ENCODE peak calls at places on chromosomes 1 and 21, in four cellular contexts. B is body of pancreas, A is lower leg skin, O is fibroblast of pulmonary artery. N is an unnamed sample.

GRCh38 chr1:172905452-172905851 is 145.3 kb downstream of the TNFSF18 start:
- DNase-seq in B (no peak), A (no peak), O (no peak), N (no peak)

GRCh38 chr1:235942625-235942934 is 75.9 kb upstream of the LYST start:
- DNase-seq in B (no peak), A (no peak), O (no peak), N (no peak)

GRCh38 chr1:64479874-64480273 is 9.9 kb downstream of the CACHD1 start:
- DNase-seq in B (no peak), A (no peak), O (no peak), N (no peak)

GRCh38 chr21:42905195-42905594 is 12.1 kb downstream of the NDUFV3 start:
- DNase-seq in B (no peak), A (no peak), O (no peak), N (no peak)

GRCh38 chr1:181504294-181505115 is 21.2 kb downstream of the CACNA1E start:
- DNase-seq in B (no peak), A (no peak), O (peak), N (no peak)

GRCh38 chr1:72636636-72637035 is 354.3 kb upstream of the NEGR1 start:
- DNase-seq in B (no peak), A (no peak), O (peak), N (peak)

GRCh38 chr1:5390497-5390896 is 601.7 kb downstream of the NPHP4 start:
- DNase-seq in B (no peak), A (no peak), O (no peak), N (no peak)

GRCh38 chr1:150813028-150813707 is 5.1 kb upstream of the CTSK start:
- DNase-seq in B (peak), A (peak), O (peak), N (peak)

GRCh38 chr1:8318436-8318835 is 522 bp downstream of the SLC45A1 start:
- DNase-seq in B (no peak), A (no peak), O (no peak), N (no peak)

GRCh38 chr21:42991992-42992740 is 17.8 kb downstream of the PKNOX1 start:
- DNase-seq in B (peak), A (peak), O (peak), N (no peak)

GRCh38 chr1:218665216-218665615 is 320.1 kb downstream of the TGFB2 start:
- DNase-seq in B (peak), A (peak), O (peak), N (no peak)

GRCh38 chr1:24289937-24290595 is 29.1 kb upstream of the GRHL3 start:
- DNase-seq in B (peak), A (peak), O (peak), N (peak)

GRCh38 chr1:173042806-173043205 is 7.9 kb downstream of the TNFSF18 start:
- DNase-seq in B (no peak), A (no peak), O (peak), N (no peak)

GRCh38 chr1:156392427-156392826 is 23.4 kb downstream of the RHBG start:
- DNase-seq in B (no peak), A (no peak), O (no peak), N (no peak)

GRCh38 chr1:2777428-2778219 is 23.9 kb downstream of the TTC34 start:
- DNase-seq in B (no peak), A (peak), O (no peak), N (no peak)

GRCh38 chr1:47919113-47919833 is 77.9 kb downstream of the TRABD2B start:
- DNase-seq in B (no peak), A (no peak), O (no peak), N (no peak)

GRCh38 chr1:1623181-1623630 is 7.9 kb downstream of the MIB2 start:
- DNase-seq in B (no peak), A (no peak), O (no peak), N (no peak)

GRCh38 chr1:46517010-46517600 is 27.5 kb downstream of the DMBX1 start:
- DNase-seq in B (peak), A (peak), O (no peak), N (peak)

GRCh38 chr1:31007462-31007991 is 58.0 kb downstream of the PUM1 start:
- DNase-seq in B (no peak), A (no peak), O (peak), N (no peak)

GRCh38 chr1:18716112-18716784 is 85.6 kb downstream of the PAX7 start:
- DNase-seq in B (no peak), A (no peak), O (no peak), N (no peak)

GRCh38 chr1:10105484-10105883 is 72.7 kb downstream of the UBE4B start:
- DNase-seq in B (no peak), A (no peak), O (peak), N (no peak)

GRCh38 chr1:21814241-21814918 is 2.3 kb downstream of the LDLRAD2 start:
- DNase-seq in B (no peak), A (no peak), O (no peak), N (no peak)

GRCh38 chr1:2650967-2651645 is 18.3 kb upstream of the MMEL1 start:
- DNase-seq in B (peak), A (peak), O (no peak), N (no peak)

GRCh38 chr1:27499142-27499541 is 9.2 kb upstream of the WASF2 start:
- DNase-seq in B (no peak), A (no peak), O (no peak), N (no peak)

GRCh38 chr1:35605882-35606182 is 32.7 kb downstream of the TFAP2E start:
- DNase-seq in B (no peak), A (no peak), O (peak), N (no peak)

GRCh38 chr1:244104309-244105060 is 53.4 kb downstream of the ZBTB18 start:
- DNase-seq in B (no peak), A (no peak), O (peak), N (no peak)

GRCh38 chr1:29052951-29053350 is 70.8 kb downstream of the TMEM200B start:
- DNase-seq in B (no peak), A (no peak), O (no peak), N (no peak)

GRCh38 chr1:29057700-29058099 is 66.0 kb downstream of the TMEM200B start:
- DNase-seq in B (no peak), A (no peak), O (no peak), N (no peak)

GRCh38 chr1:29056256-29056655 is 67.4 kb downstream of the TMEM200B start:
- DNase-seq in B (no peak), A (no peak), O (no peak), N (no peak)

GRCh38 chr1:29052100-29052499 is 71.6 kb downstream of the TMEM200B start:
- DNase-seq in B (no peak), A (no peak), O (no peak), N (no peak)

DNA sequence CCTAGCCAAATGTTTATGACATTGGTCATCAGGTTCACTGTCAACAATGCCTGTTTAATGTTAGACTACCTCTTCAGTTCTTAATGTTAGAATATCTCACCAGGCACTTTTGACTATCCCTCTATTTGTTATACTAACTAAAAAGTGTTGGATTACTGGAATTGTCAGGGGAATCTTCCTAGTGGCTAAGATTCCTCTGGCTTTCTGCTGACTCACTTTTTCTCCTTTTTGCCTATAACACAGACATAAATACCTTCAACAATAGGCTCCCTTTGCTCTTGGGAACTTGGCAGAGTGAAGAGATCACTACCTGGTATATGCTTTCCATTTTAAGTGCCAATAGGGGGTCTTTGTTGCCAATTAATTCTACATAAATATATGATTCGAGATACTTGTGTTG is 68.5 kb downstream of the TMEM200B start:
- DNase-seq in B (no peak), A (no peak), O (no peak), N (no peak)
- H3K4me3 ChIP-seq in B (no peak), A (no peak), O (no peak), N (no peak)

GRCh38 chr21:27581168-27581567 is 614.3 kb upstream of the ADAMTS5 start:
- DNase-seq in B (no peak), A (no peak), O (no peak), N (no peak)
- TF ChIP-seq CTCF in B (no peak), A (no peak), O (no peak), N (no peak)

DNA sequence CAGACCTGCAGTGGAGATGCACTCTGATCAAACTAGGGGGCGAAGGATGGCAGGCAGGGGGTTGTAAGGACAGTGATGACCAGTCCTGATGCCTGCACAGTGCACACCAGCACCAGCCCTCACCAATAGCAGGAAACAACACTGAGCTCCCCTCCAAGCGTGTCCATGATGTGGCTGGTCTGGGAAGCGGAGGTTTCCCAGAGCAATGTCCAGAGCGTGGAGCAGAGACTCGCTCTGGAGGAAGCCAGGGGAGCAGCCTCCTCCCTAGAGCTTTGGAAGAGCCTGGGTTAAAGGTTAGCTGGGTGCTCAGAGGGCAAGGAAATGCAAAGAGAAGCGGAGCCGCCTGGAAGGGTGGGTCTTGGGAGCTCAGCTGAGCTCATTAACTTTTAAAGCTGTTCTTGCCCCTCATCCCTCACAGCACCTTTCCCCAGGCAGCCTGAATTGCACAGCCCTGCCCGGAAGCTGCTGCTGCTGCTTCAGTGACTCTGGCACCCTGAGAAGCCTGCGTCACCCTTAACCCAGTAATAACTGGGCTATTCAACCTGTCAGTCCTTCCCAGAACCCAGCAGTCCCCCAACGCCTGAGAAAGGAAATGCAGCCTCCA is 162.2 kb upstream of the RAB4A start:
- DNase-seq in B (no peak), A (no peak), O (no peak), N (no peak)
- H3K4me3 ChIP-seq in B (no peak), A (no peak), O (no peak), N (no peak)

GRCh38 chr1:234488954-234489691 is 10.1 kb upstream of the TARBP1 start:
- DNase-seq in B (no peak), A (no peak), O (no peak), N (no peak)
- TF ChIP-seq CTCF in B (no peak), A (no peak), O (no peak), N (peak)

GRCh38 chr1:69673301-69673700 is 105.6 kb downstream of the LRRC7 start:
- DNase-seq in B (peak), A (no peak), O (peak), N (no peak)
- H3K4me3 ChIP-seq in B (no peak), A (no peak), O (no peak), N (no peak)